ENCODE peak calls at places on chromosomes 11 and 22, in four cellular contexts. O, T, U and Y are unnamed samples.

GRCh38 chr22:47400701-47401591 is 638.5 kb downstream of the TBC1D22A start:
- DNase-seq in U (no peak), T (no peak), O (no peak), Y (no peak)

GRCh38 chr11:128524172-128524571 is 63.2 kb downstream of the ETS1 start:
- DNase-seq in O (no peak), T (no peak), U (no peak), Y (no peak)

GRCh38 chr11:133078591-133079179 is 453.6 kb downstream of the OPCML start:
- DNase-seq in O (peak; percentile 5), T (no peak), U (peak; percentile 53), Y (peak; percentile 77)

GRCh38 chr22:49247194-49247924 is 580.3 kb downstream of the BRD1 start:
- DNase-seq in O (no peak), T (no peak), U (no peak), Y (no peak)

GRCh38 chr22:21837184-21837979 is 30.1 kb downstream of the MAPK1 start:
- DNase-seq in U (peak; percentile 73), T (no peak), O (peak; percentile 72), Y (no peak)

GRCh38 chr22:24156915-24157782 is 24.1 kb upstream of the SUSD2 start:
- DNase-seq in O (peak; percentile 89), T (peak; percentile 78), U (peak; percentile 91), Y (peak; percentile 93)

GRCh38 chr11:64760759-64761417 is 1.1 kb upstream of the PYGM start:
- DNase-seq in U (no peak), T (no peak), O (no peak), Y (no peak)

GRCh38 chr11:77207019-77207485 is 79.0 kb downstream of the MYO7A start:
- DNase-seq in T (no peak), U (no peak), O (no peak), Y (no peak)

GRCh38 chr11:111093061-111093460 is 152.5 kb upstream of the POU2AF2 start:
- DNase-seq in U (no peak), O (no peak), T (no peak), Y (no peak)

GRCh38 chr11:69353696-69354544 is 60.0 kb downstream of the MYEOV start:
- DNase-seq in U (no peak), T (no peak), O (no peak), Y (no peak)

GRCh38 chr22:32562916-32563315 is 88.3 kb downstream of the FBXO7 start:
- DNase-seq in T (no peak), O (no peak), U (no peak), Y (no peak)

DNA sequence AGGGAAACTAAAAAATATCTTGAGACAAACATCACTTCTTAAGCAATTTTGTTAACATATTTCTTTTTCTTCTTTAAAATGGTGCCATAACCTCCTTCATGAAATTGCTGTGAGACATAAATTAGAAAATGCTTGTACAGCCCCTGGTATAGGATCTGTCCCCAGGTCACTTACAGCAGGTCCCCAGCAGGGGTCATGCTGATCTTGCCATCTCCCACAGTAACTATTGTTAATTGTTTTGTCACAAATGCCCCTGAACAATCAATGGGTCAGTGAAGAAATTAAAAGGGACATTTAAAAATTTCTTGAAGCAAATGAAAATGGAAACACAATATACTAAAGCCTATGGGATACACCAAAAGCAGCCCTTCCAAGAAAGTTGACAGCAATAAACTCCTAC is 99.8 kb upstream of the OR4B1 start:
- DNase-seq in T (no peak), O (peak; percentile 12), U (peak; percentile 53), Y (peak; percentile 31)
- TF ChIP-seq CREM in T (no peak), O (no peak), U (no peak), Y (no peak)

GRCh38 chr11:61477734-61478148 is 30.8 kb upstream of the LRRC10B start:
- DNase-seq in T (no peak), O (no peak), U (peak; percentile 81), Y (peak; percentile 86)
- TF ChIP-seq CREB1 in T (no peak), O (no peak), U (no peak), Y (no peak)

DNA sequence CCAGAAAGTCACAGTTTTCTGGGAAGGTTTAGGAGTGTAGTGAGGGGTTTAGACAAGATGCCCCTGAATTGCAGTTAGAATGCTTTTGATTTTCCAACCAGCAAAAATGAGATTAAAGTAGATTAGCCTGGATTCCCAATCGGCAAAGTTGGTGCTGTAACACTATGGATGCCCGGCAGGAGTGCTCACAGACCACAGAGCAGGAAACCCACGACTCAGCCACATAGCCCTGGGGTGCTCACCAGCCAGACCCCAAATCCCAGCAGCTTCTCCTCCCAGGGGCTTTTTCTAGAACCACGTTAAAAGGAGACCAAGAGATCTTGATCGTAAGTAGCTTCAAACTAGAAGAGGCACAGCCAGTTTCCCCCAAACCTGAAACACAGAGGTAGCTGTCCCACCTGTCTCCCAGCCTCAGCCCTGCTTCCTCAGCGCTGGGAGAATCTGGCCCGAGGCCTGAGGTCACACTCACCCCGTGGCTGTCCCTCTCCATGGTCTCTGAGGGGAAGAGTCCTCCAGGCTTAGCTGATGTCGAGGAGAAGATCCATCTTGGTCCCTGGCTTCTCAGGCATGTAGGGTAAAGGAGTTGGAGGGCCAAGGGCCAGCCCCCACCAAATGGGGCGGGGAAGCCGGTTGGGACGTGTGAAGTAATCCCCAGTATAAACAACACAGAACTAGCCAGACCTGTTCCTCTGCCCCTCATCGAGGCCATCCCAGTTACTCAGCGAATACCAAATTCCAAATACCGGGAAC is at the start of gene TMPRSS13:
- DNase-seq in U (no peak), O (no peak), T (no peak), Y (peak; percentile 38)
- TF ChIP-seq CREM in U (no peak), O (no peak), T (no peak), Y (no peak)

GRCh38 chr11:3747704-3748103 is 49.6 kb downstream of the NUP98 start:
- DNase-seq in U (no peak), T (no peak), O (no peak), Y (no peak)

GRCh38 chr11:3745161-3745560 is 52.2 kb downstream of the NUP98 start:
- DNase-seq in T (no peak), U (no peak), O (no peak), Y (no peak)
- TF ChIP-seq CREB1 in T (no peak), U (no peak), O (no peak), Y (no peak)

GRCh38 chr11:79362821-79363220 is 78.0 kb downstream of the TENM4 start:
- DNase-seq in O (no peak), T (no peak), U (no peak), Y (no peak)

GRCh38 chr11:79362358-79362757 is 78.5 kb downstream of the TENM4 start:
- DNase-seq in U (no peak), O (no peak), T (no peak), Y (no peak)

GRCh38 chr11:79366218-79366617 is 74.6 kb downstream of the TENM4 start:
- DNase-seq in U (no peak), T (no peak), O (no peak), Y (no peak)

GRCh38 chr11:79363861-79364378 is 76.9 kb downstream of the TENM4 start:
- DNase-seq in O (no peak), U (no peak), T (no peak), Y (no peak)

DNA sequence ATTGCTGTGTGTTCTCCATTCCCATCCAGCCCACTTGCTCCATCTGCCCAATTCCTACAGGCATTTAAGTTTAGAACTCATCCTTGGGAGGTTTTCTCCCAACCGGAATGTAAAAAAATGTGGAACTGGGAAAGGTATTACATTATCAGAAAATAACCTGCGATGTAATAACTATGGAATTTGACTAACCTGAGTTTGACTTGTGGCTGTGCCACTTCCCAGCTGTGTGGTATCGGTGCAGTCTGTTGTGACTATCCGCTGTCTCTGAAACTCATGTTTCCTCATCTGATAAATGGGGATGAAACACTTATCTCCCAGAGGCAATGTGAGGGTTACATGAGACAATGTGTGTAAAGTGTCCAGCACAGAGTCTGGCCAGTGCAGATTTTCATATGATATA is 77.6 kb downstream of the TENM4 start:
- DNase-seq in U (no peak), O (no peak), T (no peak), Y (no peak)
- TF ChIP-seq CREM in U (no peak), O (no peak), T (no peak), Y (no peak)

GRCh38 chr11:73001615-73002014 is 140.5 kb downstream of the FCHSD2 start:
- DNase-seq in U (no peak), T (no peak), O (no peak), Y (no peak)
- TF ChIP-seq CREB1 in U (no peak), T (no peak), O (no peak), Y (no peak)